ENCODE peak calls at places on chromosome 1, in nine cellular contexts. One of them, this sample, is unnamed.

GRCh38 chr1:76807543-76808260 is 59.6 kb upstream of the ST6GALNAC5 start:
- DNase-seq in fibroblast of the conjunctiva: no peak
- DNase-seq in endothelial cell: no peak
- DNase-seq in omental fat pad: no peak
- DNase-seq in glutamatergic neuron: no peak
- DNase-seq in cardiac fibroblast: no peak
- DNase-seq in astrocyte of the cerebellum: no peak
- DNase-seq in AG08395: peak
- DNase-seq in head of caudate nucleus: no peak
- DNase-seq in this sample: no peak

GRCh38 chr1:183279835-183280234 is 93.8 kb downstream of the LAMC2 start:
- DNase-seq in AG08395: peak
- DNase-seq in endothelial cell: no peak
- DNase-seq in omental fat pad: peak
- DNase-seq in cardiac fibroblast: peak
- DNase-seq in glutamatergic neuron: no peak
- DNase-seq in head of caudate nucleus: no peak
- DNase-seq in fibroblast of the conjunctiva: peak
- DNase-seq in astrocyte of the cerebellum: no peak
- DNase-seq in this sample: no peak

GRCh38 chr1:201023517-201023902 is at the start of gene KIF21B:
- DNase-seq in endothelial cell: peak
- DNase-seq in cardiac fibroblast: no peak
- DNase-seq in omental fat pad: peak
- DNase-seq in fibroblast of the conjunctiva: no peak
- DNase-seq in glutamatergic neuron: peak
- DNase-seq in AG08395: peak
- DNase-seq in astrocyte of the cerebellum: no peak
- DNase-seq in head of caudate nucleus: peak
- DNase-seq in this sample: peak

GRCh38 chr1:65425697-65426096 is 5.2 kb downstream of the LEPR start:
- DNase-seq in astrocyte of the cerebellum: peak
- DNase-seq in head of caudate nucleus: no peak
- DNase-seq in AG08395: peak
- DNase-seq in fibroblast of the conjunctiva: peak
- DNase-seq in omental fat pad: no peak
- DNase-seq in endothelial cell: no peak
- DNase-seq in glutamatergic neuron: no peak
- DNase-seq in cardiac fibroblast: peak
- DNase-seq in this sample: no peak

GRCh38 chr1:39205102-39205780 is 746 bp downstream of the MACF1 start:
- DNase-seq in cardiac fibroblast: peak
- DNase-seq in astrocyte of the cerebellum: no peak
- DNase-seq in head of caudate nucleus: peak
- DNase-seq in fibroblast of the conjunctiva: peak
- DNase-seq in AG08395: peak
- DNase-seq in omental fat pad: no peak
- DNase-seq in endothelial cell: no peak
- DNase-seq in glutamatergic neuron: no peak
- DNase-seq in this sample: peak

GRCh38 chr1:17875882-17876280 is 120.7 kb downstream of the ACTL8 start:
- DNase-seq in astrocyte of the cerebellum: no peak
- DNase-seq in glutamatergic neuron: no peak
- DNase-seq in fibroblast of the conjunctiva: no peak
- DNase-seq in AG08395: peak
- DNase-seq in endothelial cell: no peak
- DNase-seq in head of caudate nucleus: no peak
- DNase-seq in omental fat pad: no peak
- DNase-seq in cardiac fibroblast: peak
- DNase-seq in this sample: no peak

GRCh38 chr1:203085528-203086406 is at the start of gene MYOG:
- DNase-seq in cardiac fibroblast: no peak
- DNase-seq in omental fat pad: no peak
- DNase-seq in astrocyte of the cerebellum: no peak
- DNase-seq in endothelial cell: no peak
- DNase-seq in head of caudate nucleus: no peak
- DNase-seq in glutamatergic neuron: no peak
- DNase-seq in fibroblast of the conjunctiva: no peak
- DNase-seq in AG08395: no peak
- DNase-seq in this sample: no peak

GRCh38 chr1:47611992-47612391 is 174.1 kb downstream of the FOXD2 start:
- DNase-seq in head of caudate nucleus: no peak
- DNase-seq in astrocyte of the cerebellum: no peak
- DNase-seq in omental fat pad: no peak
- DNase-seq in glutamatergic neuron: no peak
- DNase-seq in endothelial cell: no peak
- DNase-seq in cardiac fibroblast: no peak
- DNase-seq in fibroblast of the conjunctiva: no peak
- DNase-seq in AG08395: no peak
- DNase-seq in this sample: no peak

GRCh38 chr1:107477233-107477632 is 336.4 kb downstream of the NTNG1 start:
- DNase-seq in AG08395: no peak
- DNase-seq in head of caudate nucleus: no peak
- DNase-seq in astrocyte of the cerebellum: no peak
- DNase-seq in cardiac fibroblast: no peak
- DNase-seq in omental fat pad: no peak
- DNase-seq in fibroblast of the conjunctiva: no peak
- DNase-seq in endothelial cell: no peak
- DNase-seq in glutamatergic neuron: no peak
- DNase-seq in this sample: no peak

GRCh38 chr1:54996869-54997710 is 1.6 kb upstream of the BSND start:
- DNase-seq in astrocyte of the cerebellum: no peak
- DNase-seq in fibroblast of the conjunctiva: no peak
- DNase-seq in AG08395: no peak
- DNase-seq in glutamatergic neuron: peak
- DNase-seq in endothelial cell: no peak
- DNase-seq in cardiac fibroblast: no peak
- DNase-seq in omental fat pad: no peak
- DNase-seq in head of caudate nucleus: no peak
- DNase-seq in this sample: peak

GRCh38 chr1:241624925-241625324 is 15.2 kb downstream of the CHML start:
- DNase-seq in endothelial cell: no peak
- DNase-seq in astrocyte of the cerebellum: no peak
- DNase-seq in head of caudate nucleus: no peak
- DNase-seq in cardiac fibroblast: no peak
- DNase-seq in omental fat pad: no peak
- DNase-seq in AG08395: no peak
- DNase-seq in fibroblast of the conjunctiva: no peak
- DNase-seq in glutamatergic neuron: no peak
- DNase-seq in this sample: no peak

GRCh38 chr1:154276797-154277196 is 4.4 kb downstream of the HAX1 start:
- DNase-seq in omental fat pad: no peak
- DNase-seq in cardiac fibroblast: no peak
- DNase-seq in fibroblast of the conjunctiva: no peak
- DNase-seq in AG08395: no peak
- DNase-seq in astrocyte of the cerebellum: no peak
- DNase-seq in endothelial cell: no peak
- DNase-seq in glutamatergic neuron: peak
- DNase-seq in head of caudate nucleus: no peak
- DNase-seq in this sample: peak

GRCh38 chr1:161192476-161193465 is 6.1 kb downstream of the ADAMTS4 start:
- DNase-seq in fibroblast of the conjunctiva: no peak
- DNase-seq in cardiac fibroblast: peak
- DNase-seq in omental fat pad: no peak
- DNase-seq in glutamatergic neuron: peak
- DNase-seq in head of caudate nucleus: peak
- DNase-seq in endothelial cell: peak
- DNase-seq in AG08395: peak
- DNase-seq in astrocyte of the cerebellum: peak
- DNase-seq in this sample: peak

GRCh38 chr1:16145030-16145987 is 10.6 kb downstream of the EPHA2 start:
- DNase-seq in fibroblast of the conjunctiva: peak
- DNase-seq in head of caudate nucleus: no peak
- DNase-seq in cardiac fibroblast: peak
- DNase-seq in endothelial cell: peak
- DNase-seq in AG08395: peak
- DNase-seq in astrocyte of the cerebellum: peak
- DNase-seq in omental fat pad: peak
- DNase-seq in glutamatergic neuron: peak
- DNase-seq in this sample: no peak

GRCh38 chr1:2098839-2099785 is 48.9 kb downstream of the PRKCZ start:
- DNase-seq in astrocyte of the cerebellum: no peak
- DNase-seq in omental fat pad: no peak
- DNase-seq in head of caudate nucleus: peak
- DNase-seq in AG08395: no peak
- DNase-seq in cardiac fibroblast: no peak
- DNase-seq in glutamatergic neuron: no peak
- DNase-seq in endothelial cell: no peak
- DNase-seq in fibroblast of the conjunctiva: no peak
- DNase-seq in this sample: no peak

GRCh38 chr1:188043536-188044245 is 1214.9 kb downstream of the PLA2G4A start:
- DNase-seq in AG08395: no peak
- DNase-seq in endothelial cell: no peak
- DNase-seq in astrocyte of the cerebellum: no peak
- DNase-seq in cardiac fibroblast: peak
- DNase-seq in glutamatergic neuron: no peak
- DNase-seq in omental fat pad: no peak
- DNase-seq in fibroblast of the conjunctiva: no peak
- DNase-seq in head of caudate nucleus: no peak
- DNase-seq in this sample: no peak

GRCh38 chr1:215479567-215479966 is 87.5 kb upstream of the KCTD3 start:
- DNase-seq in astrocyte of the cerebellum: no peak
- DNase-seq in AG08395: no peak
- DNase-seq in glutamatergic neuron: no peak
- DNase-seq in head of caudate nucleus: no peak
- DNase-seq in cardiac fibroblast: no peak
- DNase-seq in endothelial cell: no peak
- DNase-seq in fibroblast of the conjunctiva: no peak
- DNase-seq in omental fat pad: no peak
- DNase-seq in this sample: no peak

GRCh38 chr1:89794406-89794805 is 26.4 kb upstream of the LRRC8D start:
- DNase-seq in omental fat pad: no peak
- DNase-seq in head of caudate nucleus: no peak
- DNase-seq in AG08395: peak
- DNase-seq in fibroblast of the conjunctiva: no peak
- DNase-seq in glutamatergic neuron: no peak
- DNase-seq in cardiac fibroblast: peak
- DNase-seq in astrocyte of the cerebellum: peak
- DNase-seq in endothelial cell: peak
- DNase-seq in this sample: no peak

GRCh38 chr1:94324168-94324544 is 86.8 kb upstream of the ARHGAP29 start:
- DNase-seq in glutamatergic neuron: no peak
- DNase-seq in AG08395: no peak
- DNase-seq in astrocyte of the cerebellum: no peak
- DNase-seq in omental fat pad: no peak
- DNase-seq in head of caudate nucleus: no peak
- DNase-seq in endothelial cell: no peak
- DNase-seq in cardiac fibroblast: peak
- DNase-seq in fibroblast of the conjunctiva: no peak
- DNase-seq in this sample: no peak

GRCh38 chr1:199264283-199264682 is 625.4 kb downstream of the PTPRC start:
- DNase-seq in astrocyte of the cerebellum: no peak
- DNase-seq in head of caudate nucleus: no peak
- DNase-seq in glutamatergic neuron: no peak
- DNase-seq in fibroblast of the conjunctiva: no peak
- DNase-seq in endothelial cell: no peak
- DNase-seq in omental fat pad: no peak
- DNase-seq in cardiac fibroblast: no peak
- DNase-seq in AG08395: no peak
- DNase-seq in this sample: no peak

GRCh38 chr1:82387070-82387366 is 586.3 kb downstream of the ADGRL2 start:
- DNase-seq in endothelial cell: no peak
- DNase-seq in astrocyte of the cerebellum: no peak
- DNase-seq in AG08395: no peak
- DNase-seq in head of caudate nucleus: no peak
- DNase-seq in glutamatergic neuron: no peak
- DNase-seq in fibroblast of the conjunctiva: no peak
- DNase-seq in omental fat pad: no peak
- DNase-seq in cardiac fibroblast: no peak
- DNase-seq in this sample: no peak

GRCh38 chr1:26358411-26359384 is 4.8 kb upstream of the CRYBG2 start:
- DNase-seq in astrocyte of the cerebellum: no peak
- DNase-seq in endothelial cell: no peak
- DNase-seq in cardiac fibroblast: no peak
- DNase-seq in head of caudate nucleus: no peak
- DNase-seq in fibroblast of the conjunctiva: no peak
- DNase-seq in omental fat pad: no peak
- DNase-seq in glutamatergic neuron: no peak
- DNase-seq in AG08395: no peak
- DNase-seq in this sample: peak

GRCh38 chr1:50278961-50279360 is 144.3 kb downstream of the DMRTA2 start:
- DNase-seq in omental fat pad: no peak
- DNase-seq in astrocyte of the cerebellum: no peak
- DNase-seq in cardiac fibroblast: no peak
- DNase-seq in AG08395: no peak
- DNase-seq in fibroblast of the conjunctiva: no peak
- DNase-seq in glutamatergic neuron: no peak
- DNase-seq in head of caudate nucleus: no peak
- DNase-seq in endothelial cell: no peak
- DNase-seq in this sample: no peak

GRCh38 chr1:154463512-154463990 is 38.5 kb upstream of the TDRD10 start:
- DNase-seq in head of caudate nucleus: no peak
- DNase-seq in fibroblast of the conjunctiva: no peak
- DNase-seq in AG08395: no peak
- DNase-seq in endothelial cell: no peak
- DNase-seq in glutamatergic neuron: no peak
- DNase-seq in cardiac fibroblast: no peak
- DNase-seq in astrocyte of the cerebellum: no peak
- DNase-seq in omental fat pad: no peak
- DNase-seq in this sample: peak

GRCh38 chr1:8217011-8217711 is 100.8 kb upstream of the SLC45A1 start:
- DNase-seq in cardiac fibroblast: no peak
- DNase-seq in AG08395: no peak
- DNase-seq in fibroblast of the conjunctiva: no peak
- DNase-seq in endothelial cell: peak
- DNase-seq in head of caudate nucleus: no peak
- DNase-seq in omental fat pad: no peak
- DNase-seq in glutamatergic neuron: peak
- DNase-seq in astrocyte of the cerebellum: no peak
- DNase-seq in this sample: peak

GRCh38 chr1:63575340-63575826 is 17.8 kb upstream of the PGM1 start:
- DNase-seq in astrocyte of the cerebellum: no peak
- DNase-seq in AG08395: peak
- DNase-seq in fibroblast of the conjunctiva: no peak
- DNase-seq in glutamatergic neuron: no peak
- DNase-seq in endothelial cell: no peak
- DNase-seq in omental fat pad: no peak
- DNase-seq in cardiac fibroblast: peak
- DNase-seq in head of caudate nucleus: no peak
- DNase-seq in this sample: no peak

GRCh38 chr1:245365071-245365470 is 210.3 kb downstream of the KIF26B start:
- DNase-seq in cardiac fibroblast: no peak
- DNase-seq in head of caudate nucleus: no peak
- DNase-seq in endothelial cell: no peak
- DNase-seq in AG08395: no peak
- DNase-seq in fibroblast of the conjunctiva: no peak
- DNase-seq in omental fat pad: no peak
- DNase-seq in glutamatergic neuron: no peak
- DNase-seq in astrocyte of the cerebellum: no peak
- DNase-seq in this sample: no peak